ENCODE peak calls at places on chromosomes 12 and 14, in four cellular contexts. X, P, A and J are unnamed samples.

GRCh38 chr14:80618751-80619329 is 322.7 kb downstream of the CEP128 start:
- DNase-seq in X (no peak), P (no peak), A (no peak), J (no peak)

GRCh38 chr12:14930299-14930698 is 8.0 kb downstream of the ERP27 start:
- DNase-seq in X (peak; percentile 23), P (no peak), A (no peak), J (no peak)

GRCh38 chr14:102164241-102164641 is 24.5 kb downstream of the WDR20 start:
- DNase-seq in X (peak; percentile 39), P (peak; percentile 31), A (no peak), J (no peak)

GRCh38 chr12:62808166-62808879 is 126.6 kb downstream of the PPM1H start:
- DNase-seq in X (no peak), P (no peak), A (no peak), J (no peak)

GRCh38 chr14:92392726-92393125 is 69.8 kb downstream of the SLC24A4 start:
- DNase-seq in X (no peak), P (no peak), A (no peak), J (no peak)

GRCh38 chr14:92646952-92647461 is 101.4 kb downstream of the LGMN start:
- DNase-seq in X (peak; percentile 48), P (peak; percentile 23), A (no peak), J (peak; percentile 100)

GRCh38 chr14:63918411-63918810 is 65.6 kb downstream of the SYNE2 start:
- DNase-seq in X (no peak), P (no peak), A (no peak), J (no peak)

GRCh38 chr14:26377150-26377549 is 220.7 kb downstream of the NOVA1 start:
- DNase-seq in X (no peak), P (no peak), A (no peak), J (no peak)

GRCh38 chr14:20679907-20680306 is 4.5 kb upstream of the RNASE4 start:
- DNase-seq in X (peak; percentile 20), P (no peak), A (peak; percentile 64), J (no peak)

GRCh38 chr14:69711065-69711464 is 55.9 kb upstream of the SRSF5 start:
- DNase-seq in X (no peak), P (no peak), A (no peak), J (no peak)

GRCh38 chr14:69715725-69716482 is 51.0 kb upstream of the SRSF5 start:
- DNase-seq in X (peak; percentile 68), P (peak; percentile 93), A (peak; percentile 75), J (peak; percentile 57)

GRCh38 chr14:30621354-30621953 is 665 bp upstream of the SCFD1 start:
- DNase-seq in X (no peak), P (peak; percentile 22), A (no peak), J (no peak)

GRCh38 chr14:38074754-38075153 is 132.9 kb upstream of the SSTR1 start:
- DNase-seq in X (no peak), P (no peak), A (no peak), J (no peak)

GRCh38 chr14:91732859-91733477 is 1.1 kb upstream of the CATSPERB start:
- DNase-seq in X (no peak), P (no peak), A (no peak), J (no peak)

GRCh38 chr12:40107803-40108620 is 2.1 kb upstream of the SLC2A13 start:
- DNase-seq in X (no peak), P (peak; percentile 28), A (no peak), J (no peak)

GRCh38 chr12:27260746-27261145 is 16.7 kb downstream of the STK38L start:
- DNase-seq in X (no peak), P (peak; percentile 29), A (no peak), J (no peak)

GRCh38 chr14:55715889-55716288 is 135.9 kb downstream of the KTN1 start:
- DNase-seq in X (peak; percentile 99), P (peak; percentile 66), A (no peak), J (peak; percentile 73)

GRCh38 chr14:84144166-84144565 is 1385.8 kb upstream of the FLRT2 start:
- DNase-seq in X (peak; percentile 66), P (no peak), A (no peak), J (no peak)

GRCh38 chr12:124310785-124311184 is 15.9 kb downstream of the RFLNA start:
- DNase-seq in X (no peak), P (no peak), A (no peak), J (no peak)

GRCh38 chr12:102421801-102422583 is 58.4 kb downstream of the IGF1 start:
- DNase-seq in X (no peak), P (no peak), A (no peak), J (no peak)

GRCh38 chr14:57295261-57295660 is 26.5 kb downstream of the AP5M1 start:
- DNase-seq in X (no peak), P (no peak), A (no peak), J (no peak)

GRCh38 chr14:74526854-74527585 is 33.5 kb downstream of the ISCA2 start:
- DNase-seq in X (no peak), P (no peak), A (no peak), J (no peak)

GRCh38 chr14:71021347-71022014 is 114.2 kb downstream of the PCNX1 start:
- DNase-seq in X (no peak), P (peak; percentile 87), A (no peak), J (peak; percentile 86)

GRCh38 chr14:48536318-48536717 is 860.9 kb upstream of the MDGA2 start:
- DNase-seq in X (no peak), P (no peak), A (no peak), J (no peak)

GRCh38 chr12:51270067-51270846 is at the start of gene SMAGP:
- DNase-seq in X (peak; percentile 22), P (peak; percentile 69), A (no peak), J (no peak)
- TF ChIP-seq CTCF in X (no peak), P (no peak), A (no peak), J (no peak)

GRCh38 chr12:121793501-121793835 is at the start of gene RHOF:
- DNase-seq in X (no peak), P (no peak), A (no peak), J (no peak)

GRCh38 chr12:121796855-121797751 is 3.6 kb upstream of the RHOF start:
- DNase-seq in X (peak; percentile 68), P (peak; percentile 76), A (peak; percentile 77), J (no peak)

GRCh38 chr12:121793836-121794531 is 496 bp upstream of the RHOF start:
- DNase-seq in X (peak; percentile 86), P (peak; percentile 88), A (peak; percentile 86), J (no peak)

GRCh38 chr12:121794532-121795028 is 1.1 kb upstream of the RHOF start:
- DNase-seq in X (no peak), P (no peak), A (no peak), J (no peak)

GRCh38 chr12:121795029-121795977 is 1.8 kb upstream of the RHOF start:
- DNase-seq in X (peak; percentile 73), P (peak; percentile 67), A (peak; percentile 93), J (no peak)
- H3K4me3 ChIP-seq in X (peak overlapping the region; percentile 33), P (no peak overlapping the region), A (peak overlapping the region; percentile 67), J (no peak overlapping the region)

DNA sequence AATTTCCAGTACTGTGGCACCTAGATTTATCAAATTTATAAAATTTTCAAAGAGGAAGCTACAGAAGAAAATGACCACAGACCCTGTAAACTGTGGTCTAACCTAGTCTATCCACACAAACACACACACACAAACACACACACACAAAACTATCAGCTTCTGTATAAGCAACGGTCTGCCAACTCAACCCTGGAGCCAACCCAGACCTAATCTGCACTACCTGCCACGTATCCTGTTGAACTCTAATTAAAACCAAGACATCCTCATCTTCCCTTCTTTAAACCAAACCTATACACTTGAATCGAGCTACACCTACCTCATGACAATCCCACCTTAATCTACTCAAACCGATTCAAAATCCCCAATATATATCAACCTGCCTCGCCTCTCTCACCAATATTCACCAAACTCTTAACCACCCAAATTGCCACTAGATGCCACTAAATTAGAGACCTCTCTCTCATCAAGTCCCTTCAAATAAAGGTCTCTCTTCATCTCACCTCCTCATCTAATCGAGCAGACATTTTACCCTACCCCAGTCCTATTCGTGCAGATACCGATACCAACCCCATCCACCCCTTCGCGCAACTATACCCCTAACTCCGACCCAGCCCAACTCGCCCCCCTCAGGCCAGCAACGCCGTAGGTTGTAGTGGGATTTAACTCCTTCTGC is 807 bp downstream of the ACIN1 start:
- DNase-seq in X (no peak), P (peak; percentile 16), A (no peak), J (no peak)
- TF ChIP-seq CTCF in X (peak; percentile 60), P (peak; percentile 9), A (no peak), J (peak; percentile 31)

GRCh38 chr12:108629156-108629555 is 4.5 kb downstream of the SELPLG start:
- DNase-seq in X (no peak), P (no peak), A (no peak), J (no peak)
- H3K4me3 ChIP-seq in X (no peak overlapping the region), P (no peak overlapping the region), A (no peak overlapping the region), J (no peak overlapping the region)

GRCh38 chr12:64890873-64891468 is 66.5 kb downstream of the TBC1D30 start:
- DNase-seq in X (peak; percentile 43), P (peak; percentile 33), A (no peak), J (peak; percentile 24)
- TF ChIP-seq CTCF in X (peak; percentile 45), P (peak; percentile 61), A (peak; percentile 85), J (peak; percentile 59)

GRCh38 chr14:105471823-105472495 is 2.7 kb upstream of the CRIP2 start:
- DNase-seq in X (no peak), P (no peak), A (no peak), J (no peak)

GRCh38 chr14:105474478-105475268 is at the start of gene CRIP2:
- DNase-seq in X (no peak), P (peak; percentile 47), A (no peak), J (no peak)

GRCh38 chr14:105472496-105472991 is 2.1 kb upstream of the CRIP2 start:
- DNase-seq in X (no peak), P (no peak), A (no peak), J (no peak)

GRCh38 chr14:105473677-105474477 is 744 bp upstream of the CRIP2 start:
- DNase-seq in X (peak; percentile 87), P (peak; percentile 78), A (peak; percentile 74), J (peak; percentile 18)

DNA sequence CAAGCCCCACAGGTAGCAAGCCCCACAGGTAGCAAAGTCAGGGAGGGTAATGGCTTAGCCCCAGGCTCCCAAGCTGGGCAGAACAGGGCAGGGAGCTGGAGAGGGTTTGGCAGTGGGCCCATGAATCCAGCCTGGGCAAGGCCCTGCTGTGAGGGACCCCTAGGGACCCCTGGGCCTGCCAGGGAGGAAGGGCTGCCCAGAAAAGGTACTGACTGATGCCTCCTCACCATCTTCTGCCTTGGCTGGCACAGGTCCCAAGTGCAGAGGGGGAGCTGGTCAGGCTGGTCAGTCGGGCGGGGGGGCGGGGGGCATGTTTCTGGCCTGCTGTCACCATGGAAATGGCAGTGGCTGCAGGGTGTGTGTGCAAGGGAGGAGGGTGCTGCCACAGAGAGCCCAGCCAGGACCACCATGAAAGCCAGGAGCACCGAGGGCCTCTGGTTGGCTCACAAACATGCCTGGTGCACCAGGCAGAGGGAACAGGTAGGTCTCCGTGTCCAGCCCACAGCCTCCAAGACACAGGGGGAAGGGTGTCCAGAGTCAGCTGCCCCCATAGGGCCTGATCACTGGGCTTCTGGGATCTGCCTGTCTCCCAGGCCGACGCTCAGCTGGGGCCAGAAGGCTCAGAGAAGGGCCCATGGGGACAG is 1.5 kb upstream of the CRIP2 start:
- DNase-seq in X (no peak), P (no peak), A (no peak), J (no peak)
- H3K4me3 ChIP-seq in X (no peak overlapping the region), P (no peak overlapping the region), A (peak overlapping the region; percentile 51), J (no peak overlapping the region)

GRCh38 chr14:94447986-94448808 is 4.4 kb downstream of the SERPINA11 start:
- DNase-seq in X (no peak), P (peak; percentile 41), A (no peak), J (no peak)
- TF ChIP-seq CTCF in X (no peak), P (no peak), A (no peak), J (no peak)

GRCh38 chr14:75979071-75979571 is 2.7 kb downstream of the TGFB3 start:
- DNase-seq in X (no peak), P (no peak), A (no peak), J (no peak)
- H3K4me3 ChIP-seq in X (no peak overlapping the region), P (no peak overlapping the region), A (peak overlapping the region; percentile 83), J (peak overlapping the region; percentile 6)